ENCODE peak calls at places on chromosomes 4 and X, in seven cellular contexts. E is testis, L is sigmoid colon, G is stomach, H is A549, T is uterus, V is endothelial cell of umbilical vein. I is an unnamed sample.

GRCh38 chr4:53595204-53595603 is 3.9 kb upstream of the LNX1 start:
- DNase-seq in E (no peak), L (no peak), G (no peak), H (no peak), T (no peak), V (no peak), I (no peak)

GRCh38 chr4:132614682-132615081 is 534.4 kb upstream of the PCDH10 start:
- DNase-seq in E (no peak), L (no peak), G (no peak), H (no peak), T (no peak), V (peak; percentile 19), I (no peak)

GRCh38 chrX:71128166-71128833 is 9.9 kb downstream of the MED12 start:
- DNase-seq in E (peak; percentile 54), L (no peak), G (no peak), H (peak; percentile 14), T (no peak), V (no peak), I (no peak)

GRCh38 chr4:12118651-12119213 is 690.0 kb upstream of the HS3ST1 start:
- DNase-seq in E (no peak), L (no peak), G (no peak), H (no peak), T (no peak), V (no peak), I (no peak)

GRCh38 chrX:25207803-25208202 is 192.0 kb upstream of the ARX start:
- DNase-seq in E (no peak), L (no peak), G (no peak), H (no peak), T (no peak), V (no peak), I (no peak)

GRCh38 chrX:68831405-68832100 is 2.7 kb downstream of the EFNB1 start:
- DNase-seq in E (no peak), L (peak; percentile 32), G (no peak), H (no peak), T (no peak), V (no peak), I (no peak)

GRCh38 chrX:115233497-115234219 is at the start of gene LRCH2:
- DNase-seq in E (peak; percentile 43), L (peak; percentile 66), G (no peak), H (no peak), T (peak; percentile 55), V (peak; percentile 47), I (no peak)

GRCh38 chrX:15146515-15146914 is 123.4 kb downstream of the ASB9 start:
- DNase-seq in E (peak; percentile 14), L (no peak), G (peak; percentile 28), H (peak; percentile 2), T (no peak), V (peak; percentile 12), I (no peak)

GRCh38 chrX:120309873-120310730 is 1.2 kb downstream of the TMEM255A start:
- DNase-seq in E (no peak), L (no peak), G (no peak), H (peak; percentile 17), T (peak; percentile 25), V (no peak), I (no peak)

GRCh38 chr4:150106886-150107285 is 28.6 kb downstream of the DCLK2 start:
- DNase-seq in E (no peak), L (no peak), G (no peak), H (no peak), T (no peak), V (no peak), I (no peak)

GRCh38 chr4:2835978-2836377 is 7.7 kb upstream of the ADD1 start:
- DNase-seq in E (no peak), L (peak; percentile 58), G (peak; percentile 19), H (no peak), T (peak; percentile 15), V (no peak), I (peak; percentile 51)

GRCh38 chr4:57866468-57867173 is 756.4 kb upstream of the IGFBP7 start:
- DNase-seq in E (no peak), L (no peak), G (no peak), H (no peak), T (no peak), V (no peak), I (no peak)

GRCh38 chr4:186168750-186169149 is 22.6 kb upstream of the CYP4V2 start:
- DNase-seq in E (no peak), L (no peak), G (no peak), H (no peak), T (no peak), V (no peak), I (no peak)

GRCh38 chr4:140675599-140676231 is 80.5 kb downstream of the TBC1D9 start:
- DNase-seq in E (no peak), L (no peak), G (no peak), H (no peak), T (no peak), V (peak; percentile 20), I (no peak)

GRCh38 chr4:84573738-84574720 is 8.9 kb upstream of the CDS1 start:
- DNase-seq in E (no peak), L (no peak), G (no peak), H (peak; percentile 36), T (no peak), V (no peak), I (no peak)

GRCh38 chr4:174702974-174703478 is 126.0 kb downstream of the GLRA3 start:
- DNase-seq in E (no peak), L (no peak), G (no peak), H (no peak), T (no peak), V (no peak), I (no peak)

GRCh38 chr4:45475490-45475889 is 648.4 kb downstream of the GABRG1 start:
- DNase-seq in E (no peak), L (no peak), G (no peak), H (no peak), T (no peak), V (no peak), I (no peak)

GRCh38 chrX:40099046-40099968 is 1.5 kb upstream of the BCOR start:
- DNase-seq in E (peak; percentile 25), L (peak; percentile 81), G (no peak), H (no peak), T (peak; percentile 43), V (no peak), I (peak; percentile 68)

GRCh38 chr4:28436191-28437080 is 1575.8 kb downstream of the STIM2 start:
- DNase-seq in E (no peak), L (no peak), G (no peak), H (no peak), T (no peak), V (no peak), I (no peak)

GRCh38 chr4:176034498-176034897 is 31.1 kb upstream of the WDR17 start:
- DNase-seq in E (peak; percentile 17), L (no peak), G (no peak), H (peak; percentile 27), T (peak; percentile 33), V (peak; percentile 14), I (no peak)

GRCh38 chrX:154369453-154370299 is 4.8 kb downstream of the FLNA start:
- DNase-seq in E (peak; percentile 78), L (peak; percentile 96), G (no peak), H (peak; percentile 93), T (peak; percentile 91), V (peak; percentile 92), I (no peak)

GRCh38 chrX:109327271-109327670 is 154.6 kb downstream of the GUCY2F start:
- DNase-seq in E (no peak), L (no peak), G (no peak), H (no peak), T (no peak), V (no peak), I (no peak)

GRCh38 chr4:157994863-157995262 is 178.0 kb downstream of the GASK1B start:
- DNase-seq in E (no peak), L (no peak), G (no peak), H (peak; percentile 75), T (no peak), V (peak; percentile 50), I (no peak)

GRCh38 chr4:187118731-187119130 is 395.1 kb upstream of the FAT1 start:
- DNase-seq in E (no peak), L (no peak), G (no peak), H (no peak), T (no peak), V (no peak), I (no peak)

GRCh38 chr4:24472514-24473308 is 111.6 kb downstream of the DHX15 start:
- DNase-seq in E (peak; percentile 90), L (peak; percentile 95), G (peak; percentile 76), H (peak; percentile 82), T (peak; percentile 81), V (peak; percentile 63), I (peak; percentile 86)

GRCh38 chrX:47384502-47384901 is 14.1 kb downstream of the ZNF157 start:
- DNase-seq in E (peak; percentile 87), L (peak; percentile 80), G (peak; percentile 76), H (peak; percentile 69), T (peak; percentile 69), V (peak; percentile 57), I (peak; percentile 60)

GRCh38 chr4:16641971-16642370 is 256.5 kb downstream of the LDB2 start:
- DNase-seq in E (no peak), L (no peak), G (no peak), H (no peak), T (peak; percentile 62), V (peak; percentile 35), I (no peak)

GRCh38 chr4:16642897-16643296 is 255.5 kb downstream of the LDB2 start:
- DNase-seq in E (no peak), L (no peak), G (no peak), H (no peak), T (no peak), V (no peak), I (no peak)

GRCh38 chr4:16636304-16636703 is 262.1 kb downstream of the LDB2 start:
- DNase-seq in E (no peak), L (no peak), G (no peak), H (no peak), T (no peak), V (no peak), I (no peak)

GRCh38 chr4:16636911-16637630 is 261.4 kb downstream of the LDB2 start:
- DNase-seq in E (no peak), L (no peak), G (no peak), H (no peak), T (no peak), V (peak; percentile 60), I (no peak)
- H3K4me1 ChIP-seq in E (peaks cover 3% of the 10 kb centered on the region), L (no peaks in the 10 kb centered on the region), G (peaks cover 9% of the 10 kb centered on the region), H (no peaks in the 10 kb centered on the region), T (no peaks in the 10 kb centered on the region), V (no peaks in the 10 kb centered on the region), I (no peaks in the 10 kb centered on the region)

DNA sequence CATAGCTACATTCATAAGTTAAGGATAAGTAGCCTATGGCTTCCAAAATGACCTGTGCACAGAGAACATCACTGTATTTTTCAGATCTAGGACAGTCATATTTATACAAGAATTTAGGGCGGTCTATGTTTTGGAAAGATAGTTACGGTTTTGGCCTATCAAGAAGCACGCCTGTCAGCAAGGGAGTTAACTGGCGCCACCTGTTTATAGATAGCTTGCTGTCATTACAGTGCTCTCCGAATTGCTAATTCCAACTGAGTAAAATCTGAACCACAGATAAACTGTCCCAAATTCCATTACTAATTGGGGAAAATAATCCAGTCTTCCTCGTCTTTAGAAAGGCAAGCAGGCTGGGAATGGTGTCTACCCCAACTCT is 641 bp downstream of the ABCB7 start:
- DNase-seq in E (no peak), L (no peak), G (no peak), H (peak; percentile 1), T (no peak), V (peak; percentile 31), I (no peak)
- TF ChIP-seq POLR2A in E (no peak), L (no peak), G (no peak), H (no peak), T (no peak), V (no peak), I (no peak)

GRCh38 chr4:169941141-169941540 is 85.1 kb downstream of the MFAP3L start:
- DNase-seq in E (no peak), L (no peak), G (no peak), H (no peak), T (no peak), V (no peak), I (no peak)
- H3K27ac ChIP-seq in E (no peak overlapping the region), L (no peak overlapping the region), G (no peak overlapping the region), H (no peak overlapping the region), T (no peak overlapping the region), V (no peak overlapping the region), I (no peak overlapping the region)

GRCh38 chr4:119038465-119038864 is 97.2 kb upstream of the MYOZ2 start:
- DNase-seq in E (no peak), L (no peak), G (no peak), H (no peak), T (no peak), V (peak; percentile 43), I (no peak)
- H3K4me1 ChIP-seq in E (peaks cover 32% of the 10 kb centered on the region), L (peaks cover 79% of the 10 kb centered on the region), G (peaks cover 51% of the 10 kb centered on the region), H (peaks cover 51% of the 10 kb centered on the region), T (no peaks in the 10 kb centered on the region), V (peaks cover 11% of the 10 kb centered on the region), I (peaks cover 6% of the 10 kb centered on the region)